ENCODE peak calls at places on chromosomes 6 and 20, in six cellular contexts. V is A549, J is endothelial cell of umbilical vein, A is GM12878, Y is K562, E is HepG2. L is an unnamed sample.
A peak's percentile ranks its signal among the peaks of the same experiment; 100 is the strongest.

GRCh38 chr20:62887147-62887859 is 25.7 kb upstream of the TCFL5 start:
- DNase-seq in V (no peak), J (peak; percentile 23), A (no peak), Y (no peak), E (peak; percentile 50), L (no peak)

GRCh38 chr6:34656378-34657036 is 40.1 kb downstream of the ILRUN start:
- DNase-seq in V (no peak), J (peak; percentile 80), A (peak; percentile 97), Y (no peak), E (peak; percentile 76), L (peak; percentile 71)

GRCh38 chr6:152453421-152453820 is 183.7 kb downstream of the SYNE1 start:
- DNase-seq in V (no peak), J (peak; percentile 63), A (no peak), Y (no peak), E (no peak), L (no peak)

GRCh38 chr20:4041748-4042411 is 26.5 kb upstream of the RNF24 start:
- DNase-seq in V (peak; percentile 84), J (peak; percentile 18), A (no peak), Y (peak; percentile 65), E (no peak), L (peak; percentile 79)

GRCh38 chr20:59284470-59284869 is 15.9 kb upstream of the EDN3 start:
- DNase-seq in V (no peak), J (no peak), A (no peak), Y (no peak), E (no peak), L (no peak)

GRCh38 chr6:32329141-32329540 is 42.6 kb downstream of the TSBP1 start:
- DNase-seq in V (no peak), J (no peak), A (no peak), Y (no peak), E (no peak), L (no peak)

GRCh38 chr6:87971605-87972262 is 75.9 kb upstream of the SPACA1 start:
- DNase-seq in V (no peak), J (no peak), A (no peak), Y (no peak), E (no peak), L (no peak)

GRCh38 chr6:126050795-126051194 is 64.5 kb downstream of the TRMT11 start:
- DNase-seq in V (peak; percentile 13), J (no peak), A (no peak), Y (no peak), E (no peak), L (no peak)

GRCh38 chr6:29561618-29562181 is 2.2 kb upstream of the UBD start:
- DNase-seq in V (no peak), J (no peak), A (no peak), Y (no peak), E (no peak), L (no peak)

DNA sequence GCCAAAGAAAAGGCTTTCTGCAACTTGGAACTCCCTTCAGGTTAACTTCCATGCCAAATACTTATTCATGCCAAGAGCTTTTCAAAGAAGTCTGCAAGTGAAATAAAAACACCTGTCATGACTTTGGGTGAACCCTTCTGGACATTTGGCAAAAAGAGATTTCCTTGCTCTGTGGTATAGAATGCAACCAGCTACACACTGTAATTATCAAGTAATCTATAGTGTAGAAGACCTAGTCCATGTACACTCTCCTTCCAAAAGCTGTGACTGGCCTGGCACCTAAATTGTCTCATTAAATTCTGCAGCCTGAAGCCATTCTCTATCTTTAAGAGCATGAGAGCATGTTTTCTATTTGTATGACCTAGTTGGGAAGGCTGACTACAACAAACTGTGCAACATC is 232.2 kb downstream of the COL12A1 start:
- DNase-seq in V (no peak), J (no peak), A (no peak), Y (no peak), E (no peak), L (no peak)
- TF ChIP-seq CTCF in V (no peak), J (no peak), A (no peak), Y (no peak), E (no peak), L (no peak)

GRCh38 chr6:137874204-137875001 is 7.3 kb downstream of the TNFAIP3 start:
- DNase-seq in V (peak; percentile 31), J (peak; percentile 49), A (no peak), Y (no peak), E (no peak), L (no peak)
- TF ChIP-seq MYC in V (no peak), J (no peak), A (no peak), Y (no peak), E (no peak), L (no peak)

DNA sequence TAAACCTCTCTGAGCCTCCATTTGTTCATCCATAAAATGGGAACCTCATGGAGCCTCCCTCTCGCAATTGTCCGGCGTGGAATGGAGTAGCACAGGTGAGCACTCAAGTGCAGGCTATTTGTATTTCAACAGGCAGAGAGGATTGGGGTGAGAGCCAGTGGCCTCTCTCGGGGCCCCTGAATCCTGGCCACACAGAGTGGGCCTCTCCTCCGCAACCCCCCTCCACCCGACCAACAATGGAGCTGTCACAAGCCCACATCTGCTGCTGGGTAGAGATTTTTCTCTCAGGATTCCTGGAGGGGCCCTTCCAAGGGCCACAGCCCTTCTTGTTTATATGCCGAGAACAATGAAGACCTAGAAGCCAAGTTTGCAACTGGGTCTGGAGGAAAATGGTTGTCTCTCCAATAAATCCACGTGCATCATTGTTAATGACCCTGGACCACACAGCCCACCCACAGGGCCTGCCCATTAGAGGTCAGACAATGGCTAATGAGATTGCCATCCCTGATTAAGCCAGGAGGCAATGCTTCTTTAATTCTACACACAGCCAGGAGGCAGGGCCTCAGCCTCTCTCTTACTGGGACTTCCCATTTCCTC is 233.0 kb downstream of the ANKRD60 start:
- DNase-seq in V (no peak), J (no peak), A (no peak), Y (no peak), E (no peak), L (no peak)
- TF ChIP-seq MAX in V (no peak), J (no peak), A (no peak), Y (no peak), E (no peak), L (no peak)

GRCh38 chr20:61639200-61639599 is 387.1 kb downstream of the CDH4 start:
- DNase-seq in V (no peak), J (no peak), A (no peak), Y (no peak), E (no peak), L (no peak)
- TF ChIP-seq CTCF in V (no peak), J (no peak), A (no peak), Y (no peak), E (no peak), L (no peak)

GRCh38 chr6:45382391-45382790 is 4.7 kb upstream of the SUPT3H start:
- DNase-seq in V (no peak), J (no peak), A (no peak), Y (no peak), E (no peak), L (no peak)

GRCh38 chr6:45388328-45388727 is 10.6 kb upstream of the SUPT3H start:
- DNase-seq in V (no peak), J (no peak), A (no peak), Y (no peak), E (no peak), L (no peak)

GRCh38 chr6:45387236-45387635 is 9.5 kb upstream of the SUPT3H start:
- DNase-seq in V (no peak), J (no peak), A (no peak), Y (no peak), E (no peak), L (no peak)
- TF ChIP-seq MYC in V (no peak), J (no peak), A (no peak), Y (no peak), E (no peak), L (no peak)